ENCODE peak calls at places on chromosome 6, in ten cellular contexts. One of them, this sample, is unnamed.

GRCh38 chr6:167954151-167954550 is 43.3 kb upstream of the KIF25 start:
- DNase-seq in dorsolateral prefrontal cortex: no peak
- DNase-seq in hepatocyte: no peak
- DNase-seq in kidney: no peak
- DNase-seq in tibial nerve: no peak
- DNase-seq in AG10803: no peak
- DNase-seq in progenitor cell of endocrine pancreas: no peak
- DNase-seq in spleen: no peak
- DNase-seq in foreskin fibroblast: no peak
- DNase-seq in A549: no peak
- DNase-seq in this sample: no peak

GRCh38 chr6:42179956-42180335 is 6.8 kb downstream of the GUCA1A start:
- DNase-seq in tibial nerve: no peak
- DNase-seq in A549: no peak
- DNase-seq in progenitor cell of endocrine pancreas: no peak
- DNase-seq in spleen: no peak
- DNase-seq in AG10803: no peak
- DNase-seq in hepatocyte: no peak
- DNase-seq in kidney: no peak
- DNase-seq in dorsolateral prefrontal cortex: no peak
- DNase-seq in foreskin fibroblast: no peak
- DNase-seq in this sample: no peak

GRCh38 chr6:105363100-105363754 is 39.7 kb downstream of the PREP start:
- DNase-seq in spleen: no peak
- DNase-seq in dorsolateral prefrontal cortex: no peak
- DNase-seq in progenitor cell of endocrine pancreas: no peak
- DNase-seq in AG10803: peak
- DNase-seq in A549: no peak
- DNase-seq in tibial nerve: no peak
- DNase-seq in kidney: no peak
- DNase-seq in hepatocyte: peak
- DNase-seq in foreskin fibroblast: peak
- DNase-seq in this sample: no peak

GRCh38 chr6:147642458-147642857 is 134.0 kb downstream of the SAMD5 start:
- DNase-seq in AG10803: no peak
- DNase-seq in hepatocyte: peak
- DNase-seq in dorsolateral prefrontal cortex: no peak
- DNase-seq in A549: no peak
- DNase-seq in tibial nerve: no peak
- DNase-seq in kidney: no peak
- DNase-seq in foreskin fibroblast: no peak
- DNase-seq in progenitor cell of endocrine pancreas: no peak
- DNase-seq in spleen: no peak
- DNase-seq in this sample: no peak

GRCh38 chr6:155333414-155333813 is 19.1 kb upstream of the TFB1M start:
- DNase-seq in dorsolateral prefrontal cortex: no peak
- DNase-seq in AG10803: no peak
- DNase-seq in hepatocyte: no peak
- DNase-seq in spleen: no peak
- DNase-seq in tibial nerve: no peak
- DNase-seq in progenitor cell of endocrine pancreas: no peak
- DNase-seq in kidney: no peak
- DNase-seq in A549: no peak
- DNase-seq in foreskin fibroblast: no peak
- DNase-seq in this sample: peak

GRCh38 chr6:135036731-135037420 is 17.7 kb downstream of the HBS1L start:
- DNase-seq in A549: no peak
- DNase-seq in kidney: no peak
- DNase-seq in AG10803: no peak
- DNase-seq in foreskin fibroblast: no peak
- DNase-seq in dorsolateral prefrontal cortex: no peak
- DNase-seq in tibial nerve: no peak
- DNase-seq in hepatocyte: no peak
- DNase-seq in progenitor cell of endocrine pancreas: no peak
- DNase-seq in spleen: no peak
- DNase-seq in this sample: no peak

GRCh38 chr6:150435360-150435759 is 66.5 kb downstream of the IYD start:
- DNase-seq in foreskin fibroblast: no peak
- DNase-seq in hepatocyte: no peak
- DNase-seq in dorsolateral prefrontal cortex: no peak
- DNase-seq in tibial nerve: no peak
- DNase-seq in kidney: no peak
- DNase-seq in spleen: no peak
- DNase-seq in AG10803: no peak
- DNase-seq in progenitor cell of endocrine pancreas: no peak
- DNase-seq in A549: no peak
- DNase-seq in this sample: no peak

GRCh38 chr6:151544453-151544852 is 50.6 kb downstream of the CCDC170 start:
- DNase-seq in AG10803: no peak
- DNase-seq in progenitor cell of endocrine pancreas: no peak
- DNase-seq in spleen: no peak
- DNase-seq in hepatocyte: no peak
- DNase-seq in A549: no peak
- DNase-seq in dorsolateral prefrontal cortex: no peak
- DNase-seq in tibial nerve: no peak
- DNase-seq in foreskin fibroblast: no peak
- DNase-seq in kidney: no peak
- DNase-seq in this sample: no peak

GRCh38 chr6:15623282-15624116 is 39.3 kb downstream of the DTNBP1 start:
- DNase-seq in spleen: no peak
- DNase-seq in tibial nerve: no peak
- DNase-seq in AG10803: peak
- DNase-seq in dorsolateral prefrontal cortex: no peak
- DNase-seq in foreskin fibroblast: no peak
- DNase-seq in hepatocyte: peak
- DNase-seq in kidney: no peak
- DNase-seq in A549: peak
- DNase-seq in progenitor cell of endocrine pancreas: no peak
- DNase-seq in this sample: peak

GRCh38 chr6:165956874-165957273 is 210.8 kb downstream of the TBXT start:
- DNase-seq in progenitor cell of endocrine pancreas: no peak
- DNase-seq in dorsolateral prefrontal cortex: no peak
- DNase-seq in AG10803: no peak
- DNase-seq in A549: no peak
- DNase-seq in hepatocyte: no peak
- DNase-seq in tibial nerve: no peak
- DNase-seq in spleen: no peak
- DNase-seq in kidney: no peak
- DNase-seq in foreskin fibroblast: no peak
- DNase-seq in this sample: no peak

GRCh38 chr6:165950316-165950715 is 217.3 kb downstream of the TBXT start:
- DNase-seq in spleen: no peak
- DNase-seq in progenitor cell of endocrine pancreas: no peak
- DNase-seq in tibial nerve: no peak
- DNase-seq in AG10803: no peak
- DNase-seq in foreskin fibroblast: no peak
- DNase-seq in dorsolateral prefrontal cortex: no peak
- DNase-seq in A549: no peak
- DNase-seq in hepatocyte: no peak
- DNase-seq in kidney: no peak
- DNase-seq in this sample: no peak

DNA sequence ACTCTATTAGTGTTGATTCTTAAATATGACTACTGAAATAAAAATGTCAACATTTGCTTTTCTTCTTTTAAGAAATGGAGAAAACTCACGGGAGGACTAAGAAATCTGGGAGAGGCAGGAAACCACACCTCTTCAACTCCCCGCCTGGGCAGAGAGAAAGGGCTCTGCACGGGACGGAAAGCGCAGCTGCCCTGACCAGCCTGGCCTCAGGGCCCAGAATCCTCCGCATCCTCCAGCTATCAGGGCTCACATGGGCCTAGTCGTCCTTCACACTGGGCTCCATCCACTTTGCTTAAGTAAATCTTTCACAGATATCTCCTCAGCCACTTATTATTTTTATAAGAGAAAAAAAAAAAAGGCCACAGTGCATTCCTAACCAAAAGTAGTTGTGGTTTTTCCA is 215.1 kb downstream of the TBXT start:
- DNase-seq in foreskin fibroblast: no peak
- DNase-seq in kidney: no peak
- DNase-seq in spleen: no peak
- DNase-seq in progenitor cell of endocrine pancreas: no peak
- DNase-seq in hepatocyte: no peak
- DNase-seq in dorsolateral prefrontal cortex: no peak
- DNase-seq in A549: no peak
- DNase-seq in AG10803: no peak
- DNase-seq in tibial nerve: no peak
- DNase-seq in this sample: no peak
- TF ChIP-seq CTCF in foreskin fibroblast: no peak
- TF ChIP-seq CTCF in kidney: no peak
- TF ChIP-seq CTCF in spleen: no peak
- TF ChIP-seq CTCF in progenitor cell of endocrine pancreas: no peak
- TF ChIP-seq CTCF in hepatocyte: no peak
- TF ChIP-seq CTCF in dorsolateral prefrontal cortex: no peak
- TF ChIP-seq CTCF in A549: no peak
- TF ChIP-seq CTCF in AG10803: no peak
- TF ChIP-seq CTCF in tibial nerve: no peak
- TF ChIP-seq CTCF in this sample: no peak

DNA sequence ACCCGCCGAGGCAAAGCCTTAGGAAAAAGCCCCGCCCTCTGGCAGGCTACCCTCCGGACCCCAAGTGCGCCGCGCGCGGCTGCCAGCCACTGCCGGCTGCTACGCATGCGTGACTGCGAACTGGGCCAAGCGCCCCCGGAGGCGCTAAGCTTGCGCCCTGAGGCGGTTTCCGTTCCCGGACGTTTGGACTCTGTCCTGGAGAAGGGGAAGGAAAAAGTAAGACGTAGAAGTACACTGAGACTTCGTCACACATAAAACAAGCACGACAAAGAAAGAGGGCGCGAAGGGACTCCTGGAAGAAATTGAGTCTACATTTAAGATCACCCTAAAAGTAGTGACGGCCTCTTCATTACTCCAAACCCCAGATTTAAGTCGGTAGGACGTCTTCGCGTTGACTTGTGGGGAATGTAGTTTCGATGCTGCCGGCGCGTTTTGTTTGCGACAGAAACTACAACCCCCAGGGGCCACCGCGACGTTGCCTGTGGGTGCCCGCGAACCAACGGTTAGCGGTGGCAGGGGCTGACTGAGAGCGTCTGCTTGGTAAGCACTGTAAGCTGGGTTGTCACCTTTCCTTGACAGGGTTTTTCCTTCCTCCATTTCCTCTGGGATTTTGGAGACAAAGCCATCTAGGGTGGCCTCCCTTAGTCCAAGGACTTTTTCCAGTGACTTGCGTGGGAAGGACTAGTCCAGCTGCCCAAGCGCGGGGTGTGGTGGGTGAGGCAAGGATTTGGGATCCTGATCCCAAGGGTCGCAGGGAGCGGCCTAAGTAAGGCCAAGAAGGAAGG is at the start of gene CEP57L1:
- DNase-seq in AG10803: peak
- DNase-seq in kidney: peak
- DNase-seq in foreskin fibroblast: peak
- DNase-seq in hepatocyte: peak
- DNase-seq in progenitor cell of endocrine pancreas: peak
- DNase-seq in tibial nerve: peak
- DNase-seq in spleen: peak
- DNase-seq in A549: peak
- DNase-seq in dorsolateral prefrontal cortex: peak
- DNase-seq in this sample: peak
- TF ChIP-seq CTCF in AG10803: peak
- TF ChIP-seq CTCF in kidney: no peak
- TF ChIP-seq CTCF in foreskin fibroblast: no peak
- TF ChIP-seq CTCF in hepatocyte: no peak
- TF ChIP-seq CTCF in progenitor cell of endocrine pancreas: peak
- TF ChIP-seq CTCF in tibial nerve: no peak
- TF ChIP-seq CTCF in spleen: no peak
- TF ChIP-seq CTCF in A549: no peak
- TF ChIP-seq CTCF in dorsolateral prefrontal cortex: peak
- TF ChIP-seq CTCF in this sample: peak

GRCh38 chr6:5100806-5101205 is 15.7 kb downstream of the PPP1R3G start:
- DNase-seq in kidney: no peak
- DNase-seq in foreskin fibroblast: no peak
- DNase-seq in AG10803: no peak
- DNase-seq in dorsolateral prefrontal cortex: no peak
- DNase-seq in tibial nerve: no peak
- DNase-seq in A549: no peak
- DNase-seq in hepatocyte: no peak
- DNase-seq in progenitor cell of endocrine pancreas: no peak
- DNase-seq in spleen: peak
- DNase-seq in this sample: no peak
- TF ChIP-seq CTCF in kidney: no peak
- TF ChIP-seq CTCF in foreskin fibroblast: no peak
- TF ChIP-seq CTCF in AG10803: no peak
- TF ChIP-seq CTCF in dorsolateral prefrontal cortex: no peak
- TF ChIP-seq CTCF in tibial nerve: no peak
- TF ChIP-seq CTCF in A549: no peak
- TF ChIP-seq CTCF in hepatocyte: no peak
- TF ChIP-seq CTCF in progenitor cell of endocrine pancreas: no peak
- TF ChIP-seq CTCF in spleen: no peak
- TF ChIP-seq CTCF in this sample: no peak

DNA sequence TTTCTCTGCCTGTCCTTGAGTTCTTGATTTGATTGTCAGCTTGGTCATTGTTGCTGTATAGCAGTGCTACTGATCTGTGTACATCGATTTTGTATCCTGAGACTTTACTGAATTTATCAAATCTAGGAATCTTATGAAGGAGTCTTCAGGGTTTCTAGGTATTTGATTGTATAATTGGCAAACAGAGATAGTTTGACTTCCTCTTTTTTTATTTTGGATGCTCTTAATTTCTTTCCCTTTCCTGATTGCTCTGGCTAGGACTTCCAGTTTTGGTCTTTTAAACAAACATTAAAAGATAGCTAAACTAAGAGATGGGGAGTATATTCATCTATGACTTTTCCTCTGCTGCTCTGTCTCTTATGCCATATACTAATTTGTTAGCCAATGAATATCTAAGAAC is 62.4 kb downstream of the NCOA7 start:
- DNase-seq in kidney: no peak
- DNase-seq in hepatocyte: no peak
- DNase-seq in AG10803: no peak
- DNase-seq in tibial nerve: no peak
- DNase-seq in progenitor cell of endocrine pancreas: no peak
- DNase-seq in dorsolateral prefrontal cortex: no peak
- DNase-seq in foreskin fibroblast: no peak
- DNase-seq in A549: no peak
- DNase-seq in spleen: no peak
- DNase-seq in this sample: no peak
- TF ChIP-seq CTCF in kidney: no peak
- TF ChIP-seq CTCF in hepatocyte: no peak
- TF ChIP-seq CTCF in AG10803: no peak
- TF ChIP-seq CTCF in tibial nerve: no peak
- TF ChIP-seq CTCF in progenitor cell of endocrine pancreas: no peak
- TF ChIP-seq CTCF in dorsolateral prefrontal cortex: no peak
- TF ChIP-seq CTCF in foreskin fibroblast: no peak
- TF ChIP-seq CTCF in A549: no peak
- TF ChIP-seq CTCF in spleen: no peak
- TF ChIP-seq CTCF in this sample: no peak

DNA sequence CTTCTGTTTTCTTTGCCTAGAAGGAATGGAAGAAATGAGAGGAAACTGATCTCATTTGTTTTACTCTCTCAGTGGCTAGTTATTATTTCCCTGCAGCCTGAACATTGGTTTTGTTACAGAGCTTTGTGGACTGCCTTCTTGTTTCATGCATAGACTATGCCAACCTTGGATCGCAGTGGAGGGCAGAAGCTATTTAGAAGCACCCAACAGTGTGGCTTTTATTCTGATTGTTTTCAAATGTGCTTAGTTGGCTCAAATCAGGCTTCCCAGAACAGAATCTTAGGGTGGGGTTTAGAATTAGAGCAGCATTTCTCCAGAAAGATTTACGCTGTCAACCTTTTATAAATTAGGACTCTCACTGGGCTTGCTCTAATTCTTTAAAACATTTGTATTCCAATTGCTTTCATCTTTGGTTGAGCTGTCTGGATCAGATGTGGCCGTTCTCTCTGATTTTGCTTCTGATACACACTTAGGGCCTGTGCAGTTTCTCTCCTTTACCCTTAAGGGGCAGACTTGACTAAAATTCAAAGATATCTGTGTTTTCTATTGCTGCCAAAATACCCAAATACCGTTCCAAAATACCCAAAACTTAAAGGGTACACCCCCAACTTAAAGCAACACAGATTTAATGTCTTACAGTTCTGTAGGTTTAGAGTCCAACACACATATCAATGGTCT is 210.3 kb downstream of the BCKDHB start:
- DNase-seq in AG10803: peak
- DNase-seq in foreskin fibroblast: peak
- DNase-seq in hepatocyte: no peak
- DNase-seq in kidney: no peak
- DNase-seq in tibial nerve: no peak
- DNase-seq in progenitor cell of endocrine pancreas: no peak
- DNase-seq in dorsolateral prefrontal cortex: no peak
- DNase-seq in A549: no peak
- DNase-seq in spleen: no peak
- DNase-seq in this sample: no peak
- TF ChIP-seq CTCF in AG10803: peak
- TF ChIP-seq CTCF in foreskin fibroblast: peak
- TF ChIP-seq CTCF in hepatocyte: no peak
- TF ChIP-seq CTCF in kidney: no peak
- TF ChIP-seq CTCF in tibial nerve: peak
- TF ChIP-seq CTCF in progenitor cell of endocrine pancreas: no peak
- TF ChIP-seq CTCF in dorsolateral prefrontal cortex: no peak
- TF ChIP-seq CTCF in A549: no peak
- TF ChIP-seq CTCF in spleen: no peak
- TF ChIP-seq CTCF in this sample: no peak